ENCODE peak calls at places on chromosomes 5 and 9, in four cellular contexts. One of them, this sample, is unnamed. For H3K4me1, the result is how much of the 10 kb centered on the place peaks cover.

GRCh38 chr9:102779341-102779740 is 215.8 kb upstream of the CYLC2 start:
- DNase-seq in GM12878: no peak
- DNase-seq in K562: no peak
- DNase-seq in HepG2: no peak
- DNase-seq in this sample: no peak

GRCh38 chr9:136743639-136744211 is 985 bp upstream of the LCN10 start:
- DNase-seq in HepG2: no peak
- DNase-seq in GM12878: no peak
- DNase-seq in K562: no peak
- DNase-seq in this sample: no peak

GRCh38 chr5:159894149-159894720 is 22.0 kb upstream of the ADRA1B start:
- DNase-seq in K562: no peak
- DNase-seq in HepG2: no peak
- DNase-seq in GM12878: no peak
- DNase-seq in this sample: no peak

GRCh38 chr9:33458444-33458843 is 11.1 kb upstream of the AQP3 start:
- DNase-seq in HepG2: peak
- DNase-seq in GM12878: peak
- DNase-seq in K562: no peak
- DNase-seq in this sample: no peak

GRCh38 chr9:112866662-112867274 is 23.9 kb downstream of the SLC46A2 start:
- DNase-seq in K562: peak
- DNase-seq in HepG2: no peak
- DNase-seq in GM12878: no peak
- DNase-seq in this sample: no peak

GRCh38 chr9:137876269-137876668 is 1.3 kb upstream of the CACNA1B start:
- DNase-seq in K562: no peak
- DNase-seq in GM12878: no peak
- DNase-seq in HepG2: no peak
- DNase-seq in this sample: no peak

GRCh38 chr9:90219548-90220118 is 423.0 kb downstream of the DIRAS2 start:
- DNase-seq in GM12878: no peak
- DNase-seq in K562: peak
- DNase-seq in HepG2: peak
- DNase-seq in this sample: peak

GRCh38 chr9:136847065-136847826 is 2.0 kb upstream of the PHPT1 start:
- DNase-seq in HepG2: peak
- DNase-seq in GM12878: no peak
- DNase-seq in K562: peak
- DNase-seq in this sample: peak

GRCh38 chr5:5882706-5883105 is 460.2 kb downstream of the ICE1 start:
- DNase-seq in HepG2: no peak
- DNase-seq in GM12878: no peak
- DNase-seq in K562: no peak
- DNase-seq in this sample: no peak

GRCh38 chr5:115735108-115735998 is 81.1 kb downstream of the CDO1 start:
- DNase-seq in HepG2: no peak
- DNase-seq in K562: no peak
- DNase-seq in GM12878: no peak
- DNase-seq in this sample: no peak

GRCh38 chr5:125026900-125027731 is 280.7 kb upstream of the ZNF608 start:
- DNase-seq in GM12878: no peak
- DNase-seq in K562: no peak
- DNase-seq in HepG2: no peak
- DNase-seq in this sample: no peak

GRCh38 chr9:96367943-96368342 is 15.6 kb downstream of the SLC35D2 start:
- DNase-seq in HepG2: no peak
- DNase-seq in GM12878: no peak
- DNase-seq in K562: no peak
- DNase-seq in this sample: no peak

GRCh38 chr5:61701877-61702602 is 370.0 kb downstream of the ZSWIM6 start:
- DNase-seq in HepG2: no peak
- DNase-seq in K562: no peak
- DNase-seq in GM12878: no peak
- DNase-seq in this sample: no peak

GRCh38 chr5:56983593-56984361 is 31.9 kb upstream of the MIER3 start:
- DNase-seq in GM12878: no peak
- DNase-seq in K562: peak
- DNase-seq in HepG2: peak
- DNase-seq in this sample: no peak

GRCh38 chr5:35856186-35857003 is at the start of gene IL7R:
- DNase-seq in HepG2: no peak
- DNase-seq in K562: no peak
- DNase-seq in GM12878: no peak
- DNase-seq in this sample: no peak

GRCh38 chr9:117092582-117092981 is 322.3 kb downstream of the ASTN2 start:
- DNase-seq in GM12878: no peak
- DNase-seq in HepG2: no peak
- DNase-seq in K562: no peak
- DNase-seq in this sample: no peak

GRCh38 chr9:121388140-121388925 is 18.3 kb upstream of the STOM start:
- DNase-seq in K562: no peak
- DNase-seq in HepG2: no peak
- DNase-seq in GM12878: no peak
- DNase-seq in this sample: no peak

GRCh38 chr5:149873896-149874295 is 70.7 kb downstream of the PDE6A start:
- DNase-seq in HepG2: no peak
- DNase-seq in K562: no peak
- DNase-seq in GM12878: no peak
- DNase-seq in this sample: no peak

GRCh38 chr9:133148351-133149129 is 15.2 kb downstream of the GBGT1 start:
- DNase-seq in K562: no peak
- DNase-seq in GM12878: no peak
- DNase-seq in HepG2: no peak
- DNase-seq in this sample: peak

GRCh38 chr5:35159370-35159742 is 70.9 kb downstream of the PRLR start:
- DNase-seq in HepG2: peak
- DNase-seq in GM12878: no peak
- DNase-seq in K562: no peak
- DNase-seq in this sample: no peak

GRCh38 chr5:37740331-37741066 is 99.3 kb downstream of the GDNF start:
- DNase-seq in K562: no peak
- DNase-seq in HepG2: no peak
- DNase-seq in GM12878: no peak
- DNase-seq in this sample: no peak

GRCh38 chr5:74352256-74352655 is 288.3 kb downstream of the ENC1 start:
- DNase-seq in HepG2: no peak
- DNase-seq in GM12878: no peak
- DNase-seq in K562: no peak
- DNase-seq in this sample: no peak

GRCh38 chr9:76652894-76653293 is 111.3 kb upstream of the PCA3 start:
- DNase-seq in K562: no peak
- DNase-seq in GM12878: no peak
- DNase-seq in HepG2: no peak
- DNase-seq in this sample: no peak

GRCh38 chr5:109990723-109991359 is 301.1 kb downstream of the MAN2A1 start:
- DNase-seq in HepG2: no peak
- DNase-seq in K562: no peak
- DNase-seq in GM12878: no peak
- DNase-seq in this sample: no peak

GRCh38 chr5:119365847-119366536 is 10.2 kb downstream of the TNFAIP8 start:
- DNase-seq in GM12878: no peak
- DNase-seq in K562: no peak
- DNase-seq in HepG2: no peak
- DNase-seq in this sample: no peak

GRCh38 chr5:119363936-119364335 is 8.1 kb downstream of the TNFAIP8 start:
- DNase-seq in K562: no peak
- DNase-seq in GM12878: peak
- DNase-seq in HepG2: no peak
- DNase-seq in this sample: no peak

GRCh38 chr5:119368238-119368630 is 12.4 kb downstream of the TNFAIP8 start:
- DNase-seq in HepG2: no peak
- DNase-seq in GM12878: peak
- DNase-seq in K562: no peak
- DNase-seq in this sample: no peak

GRCh38 chr5:119367502-119368237 is 11.9 kb downstream of the TNFAIP8 start:
- DNase-seq in GM12878: peak
- DNase-seq in K562: no peak
- DNase-seq in HepG2: peak
- DNase-seq in this sample: no peak

GRCh38 chr5:119366537-119366874 is 10.7 kb downstream of the TNFAIP8 start:
- DNase-seq in K562: no peak
- DNase-seq in HepG2: no peak
- DNase-seq in GM12878: no peak
- DNase-seq in this sample: no peak
- H3K4me1 ChIP-seq in K562: under half
- H3K4me1 ChIP-seq in HepG2: under half
- H3K4me1 ChIP-seq in GM12878: under half
- H3K4me1 ChIP-seq in this sample: under half

GRCh38 chr9:82036101-82036500 is 47.5 kb downstream of the SPATA31D1 start:
- DNase-seq in HepG2: no peak
- DNase-seq in K562: no peak
- DNase-seq in GM12878: no peak
- DNase-seq in this sample: no peak
- TF ChIP-seq SRF in HepG2: no peak
- TF ChIP-seq SRF in K562: no peak
- TF ChIP-seq SRF in GM12878: no peak
- TF ChIP-seq SRF in this sample: no peak

DNA sequence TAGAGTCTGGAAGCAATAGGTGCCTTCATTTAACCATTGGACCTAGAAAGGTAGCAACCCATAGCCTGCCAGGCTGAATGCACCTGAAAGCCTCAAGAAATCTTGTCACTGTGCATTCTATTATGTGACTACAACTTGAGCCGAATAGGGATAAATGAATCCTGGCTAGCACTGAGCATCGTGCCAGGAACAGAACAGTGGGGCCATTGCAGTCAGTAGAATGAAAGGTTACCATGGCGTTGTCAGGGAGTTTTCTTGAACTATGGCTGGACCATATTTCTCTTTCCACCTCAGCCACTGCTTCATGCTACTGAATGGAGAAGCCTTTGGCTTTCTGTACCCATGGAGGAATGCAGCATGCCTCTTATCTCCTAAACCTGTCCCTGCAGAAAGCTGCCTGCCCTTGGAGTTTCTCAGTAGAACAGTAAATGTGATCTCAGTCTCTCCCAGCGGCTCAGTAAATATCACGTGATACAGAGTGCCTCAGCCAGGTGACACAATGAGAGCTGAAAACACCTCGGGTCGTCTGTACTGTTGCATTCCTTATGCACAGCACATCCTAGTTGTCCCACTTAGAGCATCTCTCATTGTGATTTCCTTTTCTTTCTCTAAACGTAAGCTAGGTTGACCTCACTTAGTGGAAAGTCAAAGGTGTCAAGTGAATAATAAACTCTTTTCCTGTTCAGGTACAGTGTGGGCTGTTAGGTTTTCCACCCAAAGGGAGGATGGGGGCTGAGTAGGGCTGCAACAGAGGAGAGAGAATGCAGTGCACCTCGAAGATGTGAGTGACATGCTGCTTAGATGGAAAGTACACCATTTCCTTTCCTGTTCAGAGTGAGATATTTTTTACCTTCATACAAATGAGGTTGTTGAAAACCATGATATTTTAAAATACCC is 115.3 kb downstream of the MACIR start:
- DNase-seq in HepG2: no peak
- DNase-seq in K562: no peak
- DNase-seq in GM12878: no peak
- DNase-seq in this sample: no peak
- TF ChIP-seq RFX5 in HepG2: no peak
- TF ChIP-seq RFX5 in K562: no peak
- TF ChIP-seq RFX5 in GM12878: no peak
- TF ChIP-seq RFX5 in this sample: no peak

DNA sequence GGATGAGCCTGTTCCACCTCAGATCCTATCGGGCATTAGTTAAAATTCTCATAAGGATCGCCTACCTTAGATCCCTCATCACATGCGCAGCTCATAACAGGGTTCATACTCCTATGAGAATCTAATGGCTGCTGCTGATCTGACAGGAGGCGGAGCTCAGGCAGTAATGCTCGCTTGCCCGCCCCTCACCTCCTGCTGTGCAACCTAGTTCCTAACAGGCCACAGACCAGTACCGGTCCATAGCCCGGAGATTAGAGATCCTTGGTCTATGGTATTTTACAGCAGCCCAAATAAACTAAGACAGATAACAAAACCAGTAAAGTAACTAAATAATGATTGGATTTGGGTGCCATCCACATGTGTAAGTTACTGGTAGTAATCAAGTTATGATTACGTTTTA is 17.5 kb downstream of the GOLPH3 start:
- DNase-seq in HepG2: no peak
- DNase-seq in GM12878: no peak
- DNase-seq in K562: no peak
- DNase-seq in this sample: no peak
- H3K4me1 ChIP-seq in HepG2: half or more
- H3K4me1 ChIP-seq in GM12878: under half
- H3K4me1 ChIP-seq in K562: under half
- H3K4me1 ChIP-seq in this sample: under half

GRCh38 chr9:95224371-95225015 is 93.0 kb downstream of the FANCC start:
- DNase-seq in GM12878: no peak
- DNase-seq in HepG2: no peak
- DNase-seq in K562: no peak
- DNase-seq in this sample: no peak
- TF ChIP-seq SRF in GM12878: no peak
- TF ChIP-seq SRF in HepG2: no peak
- TF ChIP-seq SRF in K562: no peak
- TF ChIP-seq SRF in this sample: no peak

This sample was measured in H1.